ENCODE peak calls at places on chromosomes 16 and 17, in four cellular contexts. S, J, W and K are unnamed samples.

GRCh38 chr16:2956566-2956956 is 7.5 kb upstream of the KREMEN2 start:
- DNase-seq in S (no peak), J (no peak), W (no peak), K (no peak)

GRCh38 chr16:22627043-22627442 is 116.4 kb downstream of the NPIPB5 start:
- DNase-seq in S (no peak), J (no peak), W (no peak), K (no peak)

GRCh38 chr17:75412455-75413317 is 7.2 kb upstream of the GRB2 start:
- DNase-seq in S (peak), J (peak), W (peak), K (no peak)

GRCh38 chr16:81520151-81520470 is 75.5 kb downstream of the CMIP start:
- DNase-seq in S (no peak), J (no peak), W (no peak), K (no peak)

GRCh38 chr16:54048994-54049929 is 237.3 kb downstream of the IRX3 start:
- DNase-seq in S (no peak), J (no peak), W (no peak), K (no peak)

GRCh38 chr17:9363440-9364350 is 211.9 kb downstream of the STX8 start:
- DNase-seq in S (no peak), J (no peak), W (no peak), K (no peak)

GRCh38 chr16:85309656-85310587 is 197.7 kb upstream of the CIBAR2 start:
- DNase-seq in S (peak), J (no peak), W (peak), K (peak)

GRCh38 chr16:66913081-66913480 is 5.6 kb downstream of the CDH16 start:
- DNase-seq in S (no peak), J (no peak), W (no peak), K (no peak)

GRCh38 chr17:33435716-33436301 is 142.7 kb upstream of the ASIC2 start:
- DNase-seq in S (no peak), J (no peak), W (no peak), K (no peak)

GRCh38 chr16:56916571-56917403 is 15.2 kb upstream of the HERPUD1 start:
- DNase-seq in S (no peak), J (no peak), W (no peak), K (no peak)

GRCh38 chr16:57941016-57941656 is 29.8 kb downstream of the CNGB1 start:
- DNase-seq in S (peak), J (peak), W (no peak), K (peak)

GRCh38 chr16:57409870-57410585 is 5.5 kb downstream of the CCL17 start:
- DNase-seq in S (no peak), J (peak), W (no peak), K (no peak)

GRCh38 chr16:20344630-20345029 is 7.9 kb downstream of the UMOD start:
- DNase-seq in S (no peak), J (no peak), W (no peak), K (no peak)

GRCh38 chr16:69476920-69477418 is 52.5 kb downstream of the CYB5B start:
- DNase-seq in S (no peak), J (peak), W (no peak), K (no peak)

GRCh38 chr17:1882836-1883235 is 53.0 kb downstream of the RPA1 start:
- DNase-seq in S (no peak), J (no peak), W (no peak), K (no peak)

GRCh38 chr17:46986401-46986800 is 7.3 kb upstream of the RPRML start:
- DNase-seq in S (no peak), J (no peak), W (no peak), K (no peak)

GRCh38 chr17:38908676-38909181 is 16.7 kb upstream of the LASP1NB start:
- DNase-seq in S (peak), J (no peak), W (no peak), K (no peak)

GRCh38 chr16:70253291-70254094 is 1.8 kb upstream of the EXOSC6 start:
- DNase-seq in S (no peak), J (no peak), W (no peak), K (no peak)

GRCh38 chr17:78839173-78839761 is 1.3 kb downstream of the USP36 start:
- DNase-seq in S (no peak), J (no peak), W (no peak), K (no peak)

GRCh38 chr17:5380491-5381135 is 38.8 kb downstream of the NUP88 start:
- DNase-seq in S (no peak), J (no peak), W (no peak), K (no peak)

GRCh38 chr17:63685021-63685420 is 14.9 kb downstream of the LIMD2 start:
- DNase-seq in S (no peak), J (no peak), W (no peak), K (peak)

GRCh38 chr17:3539881-3540540 is 17.6 kb downstream of the TRPV3 start:
- DNase-seq in S (no peak), J (no peak), W (no peak), K (no peak)

GRCh38 chr17:48546187-48546923 is 1.4 kb upstream of the HOXB2 start:
- DNase-seq in S (no peak), J (no peak), W (no peak), K (no peak)

GRCh38 chr17:79789943-79790804 is 6.7 kb downstream of the CBX8 start:
- DNase-seq in S (peak), J (no peak), W (no peak), K (peak)

GRCh38 chr16:85123891-85124635 is 11.8 kb upstream of the CIBAR2 start:
- DNase-seq in S (peak), J (peak), W (peak), K (peak)

GRCh38 chr16:265711-266110 is 10.0 kb downstream of the RGS11 start:
- DNase-seq in S (no peak), J (no peak), W (no peak), K (no peak)

GRCh38 chr17:57035971-57036481 is 49.0 kb upstream of the AKAP1 start:
- DNase-seq in S (no peak), J (peak), W (no peak), K (no peak)

GRCh38 chr17:2855063-2855600 is 58.9 kb downstream of the RAP1GAP2 start:
- DNase-seq in S (no peak), J (no peak), W (no peak), K (no peak)

GRCh38 chr16:2296662-2297505 is 29.0 kb upstream of the RNPS1 start:
- DNase-seq in S (peak), J (no peak), W (no peak), K (no peak)

GRCh38 chr16:15466886-15467781 is 32.7 kb downstream of the BMERB1 start:
- DNase-seq in S (no peak), J (peak), W (no peak), K (no peak)

GRCh38 chr17:76027159-76027839 is at the start of gene EVPL:
- DNase-seq in S (no peak), J (peak), W (no peak), K (no peak)

GRCh38 chr16:21501869-21502667 is 97.3 kb upstream of the METTL9 start:
- DNase-seq in S (peak), J (peak), W (peak), K (peak)

GRCh38 chr16:69448470-69449193 is 24.2 kb downstream of the CYB5B start:
- DNase-seq in S (no peak), J (no peak), W (no peak), K (no peak)

DNA sequence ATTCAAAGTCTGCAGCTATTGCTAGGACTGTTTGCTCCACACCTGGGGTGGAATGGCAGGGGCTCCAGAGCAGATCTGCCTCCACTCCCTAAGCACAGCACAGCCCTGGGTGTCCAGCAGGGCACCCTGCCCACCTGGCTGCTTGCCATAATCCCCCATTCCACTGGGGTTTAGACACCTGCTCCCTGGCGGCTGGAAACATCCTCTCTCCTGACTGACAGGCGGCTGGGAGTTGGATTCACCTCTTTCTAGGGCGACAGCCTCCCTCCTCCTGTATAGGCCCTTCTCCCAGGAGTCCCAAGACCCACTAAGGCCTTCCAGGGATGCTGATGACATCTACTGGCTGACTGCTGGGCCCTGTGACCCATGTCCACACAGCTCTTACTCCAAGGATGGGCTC is 18.0 kb downstream of the HDAC5 start:
- DNase-seq in S (no peak), J (no peak), W (no peak), K (no peak)
- H3K27ac ChIP-seq in S (peak), J (no peak), W (peak), K (peak)

GRCh38 chr16:89048871-89049422 is 44.7 kb upstream of the ACSF3 start:
- DNase-seq in S (peak), J (no peak), W (no peak), K (no peak)
- H3K27ac ChIP-seq in S (no peak), J (no peak), W (no peak), K (no peak)

GRCh38 chr17:81027591-81028505 is 7.1 kb upstream of the BAIAP2 start:
- DNase-seq in S (peak), J (no peak), W (no peak), K (no peak)
- H3K27ac ChIP-seq in S (no peak), J (no peak), W (no peak), K (no peak)

GRCh38 chr16:79110953-79111352 is 489.6 kb downstream of the MAF start:
- DNase-seq in S (no peak), J (no peak), W (no peak), K (no peak)
- H3K27ac ChIP-seq in S (no peak), J (no peak), W (no peak), K (no peak)

DNA sequence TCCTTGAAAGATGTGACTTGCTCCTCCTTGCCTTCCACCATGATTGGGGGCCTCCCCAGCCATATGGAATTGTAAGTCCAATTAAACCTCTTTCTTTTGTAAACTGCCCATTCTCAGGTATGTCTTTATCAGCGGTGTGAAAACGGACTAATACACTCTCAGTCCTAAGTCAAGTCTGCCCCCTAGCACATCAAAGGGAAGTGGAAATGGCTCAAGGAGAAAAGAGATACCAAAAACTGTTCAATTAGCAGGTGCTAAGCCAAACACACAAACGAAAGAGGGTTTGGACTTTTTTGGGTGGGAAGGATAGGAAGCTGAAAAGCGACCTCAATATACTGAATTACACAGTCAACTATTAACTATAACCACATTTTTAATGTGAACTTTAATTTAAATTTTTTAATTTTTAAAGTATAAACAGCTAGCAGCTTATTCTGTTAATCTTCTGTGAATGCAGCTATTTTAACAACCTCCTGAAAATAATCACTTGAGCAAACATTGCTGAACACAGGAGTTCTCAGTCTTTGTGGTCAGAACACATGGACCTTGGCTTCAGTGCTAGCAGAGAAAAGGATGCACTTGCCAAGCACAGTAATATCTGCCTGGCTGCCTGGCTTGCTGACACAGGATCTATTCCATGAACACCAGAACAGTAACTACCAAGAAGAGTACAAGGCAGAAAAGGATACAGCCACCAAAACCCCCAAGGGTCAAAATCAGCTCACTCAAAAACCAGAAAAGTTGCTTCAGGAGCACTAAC is 10.9 kb downstream of the ZNF18 start:
- DNase-seq in S (peak), J (no peak), W (peak), K (no peak)
- H3K27ac ChIP-seq in S (no peak), J (no peak), W (no peak), K (no peak)

GRCh38 chr16:75052481-75053211 is 53.8 kb downstream of the ZNRF1 start:
- DNase-seq in S (no peak), J (no peak), W (no peak), K (no peak)

GRCh38 chr16:75059411-75059810 is 57.2 kb downstream of the LDHD start:
- DNase-seq in S (no peak), J (no peak), W (no peak), K (no peak)

GRCh38 chr16:75053791-75054555 is 55.1 kb downstream of the ZNRF1 start:
- DNase-seq in S (peak), J (peak), W (peak), K (no peak)

GRCh38 chr16:75058815-75059214 is 57.8 kb downstream of the LDHD start:
- DNase-seq in S (no peak), J (no peak), W (no peak), K (no peak)

GRCh38 chr16:75054556-75054947 is 55.7 kb downstream of the ZNRF1 start:
- DNase-seq in S (no peak), J (no peak), W (no peak), K (no peak)
- H3K27ac ChIP-seq in S (peak), J (peak), W (no peak), K (peak)